ENCODE peak calls at places on chromosome 13, in seven cellular contexts. Q, B, T, S, K, U and Y are unnamed samples.

GRCh38 chr13:102327119-102327617 is 74.7 kb downstream of the FGF14 start:
- DNase-seq in K (no peak), T (no peak), Q (no peak), S (no peak), U (no peak), B (no peak), Y (no peak)

GRCh38 chr13:81986308-81986707 is 1645.4 kb upstream of the SPRY2 start:
- DNase-seq in U (no peak), T (no peak), S (no peak), Q (peak; percentile 32), K (no peak), B (no peak), Y (no peak)

GRCh38 chr13:52353116-52353718 is 52.8 kb downstream of the THSD1 start:
- DNase-seq in Q (no peak), K (no peak), S (peak; percentile 49), B (no peak), T (no peak), U (no peak), Y (peak; percentile 5)

GRCh38 chr13:87975035-87975434 is 303.9 kb downstream of the SLITRK5 start:
- DNase-seq in T (no peak), S (no peak), U (no peak), Q (no peak), B (no peak), K (no peak), Y (no peak)

GRCh38 chr13:27040826-27041108 is 130.8 kb downstream of the USP12 start:
- DNase-seq in T (no peak), K (no peak), S (no peak), U (no peak), B (no peak), Q (no peak), Y (no peak)

GRCh38 chr13:30906411-30906990 is 430 bp downstream of the MEDAG start:
- DNase-seq in K (no peak), T (no peak), U (no peak), B (no peak), S (peak; percentile 33), Q (peak; percentile 62), Y (no peak)

GRCh38 chr13:58946274-58946673 is 1217.5 kb downstream of the DIAPH3 start:
- DNase-seq in S (no peak), K (no peak), B (no peak), T (no peak), Q (no peak), U (no peak), Y (no peak)

GRCh38 chr13:64130170-64130569 is 2714.5 kb upstream of the PCDH20 start:
- DNase-seq in B (no peak), Q (no peak), T (no peak), U (no peak), K (no peak), S (no peak), Y (no peak)

GRCh38 chr13:94305463-94305862 is 174.0 kb downstream of the DCT start:
- DNase-seq in U (no peak), S (peak; percentile 85), T (no peak), K (peak; percentile 24), B (no peak), Q (no peak), Y (no peak)

GRCh38 chr13:60112771-60113170 is 51.0 kb downstream of the DIAPH3 start:
- DNase-seq in Q (no peak), U (no peak), T (no peak), B (no peak), S (peak; percentile 19), K (no peak), Y (no peak)

GRCh38 chr13:46797468-46798237 is 692 bp upstream of the ESD start:
- DNase-seq in S (no peak), U (no peak), Q (no peak), K (no peak), B (no peak), T (no peak), Y (no peak)

GRCh38 chr13:32638739-32639138 is 52.5 kb downstream of the PDS5B start:
- DNase-seq in S (peak; percentile 7), U (no peak), K (no peak), B (no peak), T (no peak), Q (no peak), Y (no peak)

GRCh38 chr13:75329097-75329496 is 152.9 kb downstream of the TBC1D4 start:
- DNase-seq in U (no peak), B (no peak), S (no peak), K (no peak), T (no peak), Q (no peak), Y (no peak)

GRCh38 chr13:98598043-98598442 is 21.1 kb upstream of the STK24 start:
- DNase-seq in B (no peak), U (no peak), S (peak; percentile 25), K (no peak), T (no peak), Q (peak; percentile 73), Y (peak; percentile 9)

GRCh38 chr13:39875583-39875982 is 220.1 kb downstream of the COG6 start:
- DNase-seq in S (no peak), B (no peak), Q (no peak), U (no peak), K (no peak), T (no peak), Y (no peak)

GRCh38 chr13:48783181-48783630 is 129.5 kb downstream of the CYSLTR2 start:
- DNase-seq in T (no peak), B (no peak), U (peak; percentile 28), K (no peak), Q (no peak), S (peak; percentile 100), Y (peak; percentile 42)